ENCODE peak calls at places on chromosomes 2 and 18, in five cellular contexts. V is ELF-1, P is mucosa of gallbladder, J is NCI-H1092, Q is Peyer's patch. A is an unnamed sample.

GRCh38 chr2:96251721-96252292 is 14.0 kb downstream of the TMEM127 start:
- DNase-seq in J (no peak), V (peak), P (peak), Q (no peak), A (peak)

GRCh38 chr2:58762176-58762781 is 521.2 kb upstream of the FANCL start:
- DNase-seq in P (peak), V (peak), Q (peak), J (peak), A (peak)

GRCh38 chr2:26126091-26126490 is 46.8 kb upstream of the GAREM2 start:
- DNase-seq in Q (no peak), P (no peak), V (no peak), J (no peak), A (no peak)

GRCh38 chr18:489244-490023 is 11.1 kb downstream of the COLEC12 start:
- DNase-seq in Q (no peak), V (no peak), J (no peak), P (no peak), A (no peak)

GRCh38 chr2:10620481-10620880 is 69.3 kb downstream of the NOL10 start:
- DNase-seq in P (no peak), Q (no peak), J (no peak), V (no peak), A (no peak)

GRCh38 chr2:238139141-238139840 is 823 bp downstream of the KLHL30 start:
- DNase-seq in J (no peak), V (peak), P (no peak), Q (no peak), A (no peak)

GRCh38 chr2:192585418-192585817 is 390.7 kb upstream of the TMEFF2 start:
- DNase-seq in Q (no peak), J (no peak), P (no peak), V (no peak), A (no peak)

GRCh38 chr2:202848813-202849212 is 22.8 kb downstream of the ICA1L start:
- DNase-seq in P (no peak), J (no peak), Q (no peak), V (peak), A (no peak)

GRCh38 chr2:189157431-189157830 is 22.1 kb downstream of the COL5A2 start:
- DNase-seq in J (no peak), Q (no peak), V (no peak), P (no peak), A (no peak)

GRCh38 chr2:240024766-240025165 is 376 bp downstream of the NDUFA10 start:
- DNase-seq in V (peak), Q (peak), J (no peak), P (no peak), A (peak)

GRCh38 chr18:45619062-45619825 is 4.0 kb downstream of the SLC14A2 start:
- DNase-seq in P (no peak), Q (peak), V (no peak), J (no peak), A (peak)

GRCh38 chr18:43705850-43706249 is 428.6 kb upstream of the SYT4 start:
- DNase-seq in P (no peak), J (no peak), V (no peak), Q (no peak), A (no peak)

GRCh38 chr2:24359129-24359528 is 1.2 kb downstream of the ITSN2 start:
- DNase-seq in P (no peak), J (no peak), Q (no peak), V (no peak), A (no peak)

GRCh38 chr2:198916548-198916947 is 541.2 kb downstream of the SATB2 start:
- DNase-seq in P (peak), J (peak), Q (no peak), V (no peak), A (no peak)

GRCh38 chr2:219736196-219736595 is 108.8 kb downstream of the SLC4A3 start:
- DNase-seq in V (peak), P (peak), Q (no peak), J (peak), A (peak)

GRCh38 chr18:77733292-77733903 is 483.8 kb downstream of the GALR1 start:
- DNase-seq in V (peak), Q (no peak), J (no peak), P (no peak), A (peak)

GRCh38 chr2:105917216-105917615 is 172.5 kb downstream of the NCK2 start:
- DNase-seq in P (no peak), J (no peak), V (no peak), Q (no peak), A (no peak)

GRCh38 chr18:48560491-48560890 is 21.7 kb downstream of the CTIF start:
- DNase-seq in J (no peak), V (no peak), Q (no peak), P (no peak), A (no peak)

GRCh38 chr2:128646691-128647090 is 328.0 kb upstream of the HS6ST1 start:
- DNase-seq in V (no peak), P (no peak), J (no peak), Q (no peak), A (peak)

GRCh38 chr2:81050580-81050979 is 746.0 kb upstream of the LRRTM1 start:
- DNase-seq in P (no peak), Q (no peak), J (no peak), V (no peak), A (no peak)

GRCh38 chr18:32469691-32470131 is 971 bp downstream of the GAREM1 start:
- DNase-seq in V (peak), J (no peak), Q (no peak), P (no peak), A (no peak)

GRCh38 chr2:202638710-202639109 is 3.9 kb downstream of the FAM117B start:
- DNase-seq in Q (no peak), J (no peak), V (no peak), P (no peak), A (no peak)

A was measured in testis.